ENCODE peak calls at places on chromosome 12, in six cellular contexts. M is tibial artery, T is A549, Z is cardiac muscle cell, A is mucosa of descending colon, G is ovary. L is an unnamed sample. For H3K4me1 and H3K9me3, the result is how much of the 10 kb centered on the place peaks cover.

GRCh38 chr12:124581792-124582424 is 14.5 kb upstream of the NCOR2 start:
- DNase-seq in M (no peak), T (no peak), G (no peak), A (no peak), Z (no peak), L (no peak)

GRCh38 chr12:66418908-66419307 is 116.6 kb downstream of the HELB start:
- DNase-seq in M (no peak), T (no peak), Z (no peak), G (no peak), A (no peak), L (no peak)

GRCh38 chr12:104720346-104721064 is 237.6 kb downstream of the SLC41A2 start:
- DNase-seq in G (no peak), M (no peak), T (no peak), Z (peak), A (peak), L (peak)

GRCh38 chr12:30978639-30979038 is 52.1 kb downstream of the TSPAN11 start:
- DNase-seq in T (no peak), Z (no peak), G (no peak), A (no peak), M (no peak), L (no peak)

GRCh38 chr12:130632582-130633174 is 83.4 kb downstream of the RIMBP2 start:
- DNase-seq in T (no peak), Z (no peak), M (no peak), A (no peak), G (no peak), L (no peak)

GRCh38 chr12:105018761-105019160 is 32.6 kb downstream of the NOPCHAP1 start:
- DNase-seq in G (no peak), A (no peak), M (no peak), Z (no peak), T (no peak), L (no peak)

GRCh38 chr12:12899530-12900380 is 8.4 kb downstream of the GPRC5A start:
- DNase-seq in T (no peak), A (no peak), M (peak), G (peak), Z (peak), L (no peak)

GRCh38 chr12:120175537-120175936 is 19.0 kb downstream of the GCN1 start:
- DNase-seq in M (no peak), T (no peak), Z (no peak), G (no peak), A (no peak), L (no peak)

GRCh38 chr12:105220929-105221290 is 15.1 kb downstream of the APPL2 start:
- DNase-seq in Z (no peak), G (no peak), A (no peak), T (no peak), M (no peak), L (no peak)

GRCh38 chr12:27549231-27549800 is 25.3 kb downstream of the PPFIBP1 start:
- DNase-seq in Z (peak), M (no peak), T (peak), G (no peak), A (no peak), L (no peak)

GRCh38 chr12:20604408-20604807 is 90.7 kb upstream of the SLCO1C1 start:
- DNase-seq in Z (no peak), A (no peak), M (no peak), T (no peak), G (no peak), L (no peak)

GRCh38 chr12:48216785-48217184 is 13.7 kb upstream of the OR10AD1 start:
- DNase-seq in G (no peak), T (no peak), A (no peak), Z (peak), M (no peak), L (no peak)

GRCh38 chr12:913919-914718 is 35.4 kb downstream of the RAD52 start:
- DNase-seq in G (no peak), M (no peak), A (no peak), T (no peak), Z (peak), L (no peak)

GRCh38 chr12:55931780-55932545 is 1.0 kb downstream of the DGKA start:
- DNase-seq in Z (peak), M (peak), A (peak), T (peak), G (peak), L (no peak)

GRCh38 chr12:114311966-114312365 is 94.0 kb downstream of the TBX5 start:
- DNase-seq in G (no peak), T (no peak), M (no peak), A (no peak), Z (no peak), L (no peak)

GRCh38 chr12:9041321-9041720 is 52.0 kb downstream of the KLRG1 start:
- DNase-seq in A (no peak), T (no peak), Z (peak), G (no peak), M (no peak), L (no peak)

GRCh38 chr12:25982416-25982815 is 23.9 kb downstream of the RASSF8 start:
- DNase-seq in G (no peak), A (no peak), Z (no peak), M (no peak), T (no peak), L (no peak)

GRCh38 chr12:93154096-93154728 is 223.5 kb upstream of the NUDT4 start:
- DNase-seq in M (no peak), A (no peak), G (no peak), T (no peak), Z (no peak), L (no peak)

GRCh38 chr12:205026-205425 is 8.9 kb downstream of the SLC6A12 start:
- DNase-seq in A (no peak), Z (no peak), M (no peak), G (no peak), T (no peak), L (no peak)

GRCh38 chr12:130438243-130438620 is 100.5 kb downstream of the PIWIL1 start:
- DNase-seq in Z (no peak), G (no peak), M (no peak), T (no peak), A (no peak), L (no peak)

GRCh38 chr12:98456583-98457573 is 58.5 kb upstream of the TMPO start:
- DNase-seq in G (peak), T (no peak), A (peak), M (peak), Z (peak), L (no peak)

GRCh38 chr12:112133418-112133817 is 8.1 kb downstream of the TRAFD1 start:
- DNase-seq in G (no peak), Z (no peak), M (no peak), A (no peak), T (no peak), L (no peak)

GRCh38 chr12:78209851-78210493 is 379.3 kb downstream of the NAV3 start:
- DNase-seq in G (no peak), M (no peak), A (no peak), T (no peak), Z (peak), L (no peak)

GRCh38 chr12:120222288-120222832 is 21.4 kb upstream of the RPLP0 start:
- DNase-seq in A (no peak), Z (no peak), G (no peak), M (no peak), T (no peak), L (no peak)

GRCh38 chr12:48890657-48891418 is 25.2 kb upstream of the RND1 start:
- DNase-seq in M (peak), T (no peak), G (peak), A (peak), Z (peak), L (peak)

GRCh38 chr12:111322336-111323250 is 46.3 kb downstream of the PHETA1 start:
- DNase-seq in M (no peak), G (no peak), Z (no peak), T (no peak), A (no peak), L (no peak)

GRCh38 chr12:57151741-57152407 is 4.5 kb upstream of the LRP1-AS start:
- DNase-seq in A (no peak), Z (peak), G (peak), M (no peak), T (no peak), L (no peak)

GRCh38 chr12:57152408-57153038 is 5.1 kb upstream of the LRP1-AS start:
- DNase-seq in T (no peak), A (no peak), M (peak), Z (peak), G (no peak), L (no peak)

GRCh38 chr12:57154804-57155434 is 7.5 kb upstream of the LRP1-AS start:
- DNase-seq in Z (no peak), A (no peak), M (no peak), T (no peak), G (no peak), L (no peak)

GRCh38 chr12:57153420-57153997 is 6.1 kb upstream of the LRP1-AS start:
- DNase-seq in T (no peak), G (no peak), A (no peak), M (no peak), Z (no peak), L (no peak)

DNA sequence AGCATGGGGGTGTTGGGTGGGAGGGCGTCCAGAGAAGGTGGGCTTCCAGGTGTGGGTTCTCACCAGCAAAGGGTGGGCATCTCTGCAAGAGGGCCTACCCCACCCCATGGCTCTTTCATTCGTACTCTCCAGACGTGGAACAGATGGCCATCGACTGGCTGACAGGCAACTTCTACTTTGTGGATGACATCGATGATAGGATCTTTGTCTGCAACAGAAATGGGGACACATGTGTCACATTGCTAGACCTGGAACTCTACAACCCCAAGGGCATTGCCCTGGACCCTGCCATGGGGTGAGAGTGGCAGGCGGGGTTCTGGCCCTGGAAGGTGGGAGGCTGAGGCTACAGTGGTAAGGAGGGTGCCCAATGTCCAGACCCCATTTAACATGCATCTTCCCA is 6.7 kb upstream of the LRP1-AS start:
- DNase-seq in A (no peak), M (no peak), Z (no peak), G (no peak), T (no peak), L (no peak)
- H3K4me1 ChIP-seq in A (under half), M (under half), Z (under half), G (under half), T (under half), L (under half)

GRCh38 chr12:132922676-132923075 is 33.4 kb downstream of the ZNF605 start:
- DNase-seq in Z (no peak), A (no peak), T (no peak), G (no peak), M (no peak), L (no peak)
- H3K9me3 ChIP-seq in Z (under half), A (half or more), T (half or more), G (under half), M (under half), L (half or more)

DNA sequence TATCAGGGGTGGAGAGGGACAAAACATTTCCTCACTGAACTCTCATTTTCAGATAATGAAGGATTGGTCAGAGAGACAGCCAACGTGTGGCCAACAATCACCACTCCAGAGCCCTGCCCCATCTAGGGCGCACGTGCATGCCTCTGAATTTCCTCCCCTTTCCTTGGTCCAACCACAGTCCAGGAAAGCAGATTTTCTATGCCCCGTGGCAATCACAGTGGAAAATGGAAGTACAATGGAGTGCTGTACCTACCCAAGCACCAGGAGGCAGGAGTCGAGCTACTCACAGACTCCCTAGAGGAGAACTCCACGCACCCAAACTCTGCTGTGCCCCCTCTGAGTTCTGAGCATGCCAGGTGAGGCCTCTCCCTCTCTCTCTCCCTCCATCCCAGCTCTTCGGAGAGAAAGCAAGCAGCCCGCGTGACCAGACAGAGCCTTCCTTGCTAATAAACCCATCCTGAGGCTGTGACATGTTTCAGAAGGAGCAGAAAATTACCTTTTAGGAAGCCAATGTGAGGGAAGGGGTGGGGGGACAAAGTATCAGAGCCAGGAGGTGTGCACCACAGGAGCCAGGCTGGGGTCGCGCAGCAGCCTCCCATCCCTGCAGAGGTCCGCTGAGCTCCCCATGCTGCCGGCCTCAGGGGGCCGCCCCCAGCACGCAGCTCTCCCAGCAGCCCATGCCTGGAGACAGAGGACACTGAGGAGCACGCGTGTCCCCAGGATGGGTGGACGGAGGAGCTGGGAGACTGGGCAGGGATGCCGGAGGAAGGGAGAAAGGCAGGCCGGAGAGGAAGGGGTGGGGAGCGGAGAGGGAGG is 73.4 kb downstream of the PITPNM2 start:
- DNase-seq in A (no peak), Z (no peak), G (no peak), M (no peak), T (no peak), L (no peak)
- H3K4me1 ChIP-seq in A (under half), Z (under half), G (under half), M (under half), T (under half), L (under half)

GRCh38 chr12:117098361-117099217 is 627 bp downstream of the TESC start:
- DNase-seq in T (peak), M (no peak), A (peak), G (no peak), Z (no peak), L (no peak)

GRCh38 chr12:117093918-117094630 is 5.1 kb downstream of the TESC start:
- DNase-seq in Z (no peak), G (no peak), A (no peak), M (no peak), T (no peak), L (no peak)

GRCh38 chr12:117097159-117097558 is 2.1 kb downstream of the TESC start:
- DNase-seq in M (no peak), T (no peak), A (no peak), Z (no peak), G (no peak), L (no peak)

GRCh38 chr12:117098071-117098360 is 1.2 kb downstream of the TESC start:
- DNase-seq in G (no peak), M (no peak), A (no peak), Z (no peak), T (no peak), L (no peak)

GRCh38 chr12:117096643-117097042 is 2.6 kb downstream of the TESC start:
- DNase-seq in Z (no peak), M (no peak), T (no peak), G (no peak), A (no peak), L (no peak)
- H3K9me3 ChIP-seq in Z (under half), M (under half), T (under half), G (under half), A (under half), L (under half)

GRCh38 chr12:132346496-132347470 is 17.4 kb upstream of the GALNT9 start:
- DNase-seq in G (no peak), M (no peak), Z (no peak), A (no peak), T (no peak), L (no peak)

GRCh38 chr12:132351751-132352495 is 22.5 kb upstream of the GALNT9 start:
- DNase-seq in M (no peak), G (no peak), T (no peak), A (no peak), Z (no peak), L (no peak)

GRCh38 chr12:132347471-132347855 is 18.1 kb upstream of the GALNT9 start:
- DNase-seq in T (no peak), Z (no peak), G (no peak), A (no peak), M (no peak), L (no peak)

GRCh38 chr12:132348176-132348575 is 18.8 kb upstream of the GALNT9 start:
- DNase-seq in A (no peak), M (no peak), G (no peak), T (no peak), Z (no peak), L (no peak)

GRCh38 chr12:132349501-132350131 is 20.2 kb upstream of the GALNT9 start:
- DNase-seq in M (no peak), T (no peak), A (no peak), G (no peak), Z (no peak), L (no peak)
- H3K4me1 ChIP-seq in M (under half), T (under half), A (under half), G (under half), Z (under half), L (under half)

GRCh38 chr12:132343294-132343972 is 14.0 kb upstream of the GALNT9 start:
- DNase-seq in M (no peak), Z (no peak), A (no peak), G (no peak), T (no peak), L (no peak)

GRCh38 chr12:132344601-132345000 is 15.2 kb upstream of the GALNT9 start:
- DNase-seq in G (no peak), Z (no peak), A (no peak), T (no peak), M (no peak), L (no peak)

GRCh38 chr12:132345126-132345525 is 15.7 kb upstream of the GALNT9 start:
- DNase-seq in T (no peak), M (no peak), Z (no peak), A (no peak), G (no peak), L (no peak)

GRCh38 chr12:132344181-132344580 is 14.8 kb upstream of the GALNT9 start:
- DNase-seq in Z (no peak), M (no peak), T (no peak), A (no peak), G (no peak), L (no peak)

GRCh38 chr12:132345555-132346200 is 16.3 kb upstream of the GALNT9 start:
- DNase-seq in T (no peak), Z (no peak), A (no peak), G (no peak), M (no peak), L (no peak)
- H3K9me3 ChIP-seq in T (under half), Z (under half), A (under half), G (under half), M (under half), L (under half)

DNA sequence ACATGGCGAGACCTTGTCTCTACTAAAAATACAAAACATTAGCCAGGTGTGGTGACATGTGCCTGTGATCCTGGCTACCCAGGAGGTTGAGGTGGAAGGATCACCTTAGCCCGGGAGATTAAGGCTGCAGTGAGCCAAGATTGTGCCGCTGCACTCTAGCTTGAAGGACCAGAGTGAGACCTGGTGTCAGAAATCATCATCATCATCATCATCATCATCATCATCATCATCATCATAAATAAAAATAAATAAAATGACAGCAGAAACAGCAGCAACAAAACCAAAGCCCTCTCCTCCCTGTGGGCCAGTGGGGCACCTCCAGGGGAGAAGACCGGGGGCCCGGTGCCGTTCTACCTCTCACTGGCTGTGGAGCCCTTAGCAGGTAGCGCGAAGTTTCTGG is 281.9 kb upstream of the CRY1 start:
- DNase-seq in A (no peak), Z (no peak), T (no peak), G (no peak), M (no peak), L (no peak)
- H3K4me1 ChIP-seq in A (under half), Z (under half), T (half or more), G (under half), M (under half), L (under half)